ENCODE peak calls at places on chromosomes 12 and 14, in four cellular contexts. One of them, this sample, is unnamed.
A peak's percentile ranks its signal among the peaks of the same experiment; 100 is the strongest.

GRCh38 chr12:29782285-29782820 is 1.4 kb downstream of the TMTC1 start:
- DNase-seq in Panc1: no peak
- DNase-seq in fibroblast of the aortic adventitia: peak; percentile 89
- DNase-seq in HEK293T: no peak
- DNase-seq in this sample: no peak

GRCh38 chr12:68893201-68893600 is 39.8 kb downstream of the CPM start:
- DNase-seq in Panc1: no peak
- DNase-seq in fibroblast of the aortic adventitia: no peak
- DNase-seq in HEK293T: no peak
- DNase-seq in this sample: no peak

GRCh38 chr14:53912121-53912520 is 44.5 kb downstream of the BMP4 start:
- DNase-seq in Panc1: no peak
- DNase-seq in fibroblast of the aortic adventitia: no peak
- DNase-seq in HEK293T: no peak
- DNase-seq in this sample: no peak

GRCh38 chr12:39368096-39368495 is 74.8 kb downstream of the KIF21A start:
- DNase-seq in Panc1: peak; percentile 10
- DNase-seq in fibroblast of the aortic adventitia: no peak
- DNase-seq in HEK293T: no peak
- DNase-seq in this sample: no peak

GRCh38 chr12:85441740-85442139 is 161.7 kb downstream of the ALX1 start:
- DNase-seq in Panc1: no peak
- DNase-seq in fibroblast of the aortic adventitia: peak; percentile 36
- DNase-seq in HEK293T: no peak
- DNase-seq in this sample: no peak

GRCh38 chr12:67968316-67968715 is 20.9 kb upstream of the IFNG-AS1 start:
- DNase-seq in Panc1: no peak
- DNase-seq in fibroblast of the aortic adventitia: no peak
- DNase-seq in HEK293T: no peak
- DNase-seq in this sample: no peak

GRCh38 chr14:100577986-100578431 is 9.2 kb downstream of the BEGAIN start:
- DNase-seq in Panc1: no peak
- DNase-seq in fibroblast of the aortic adventitia: no peak
- DNase-seq in HEK293T: no peak
- DNase-seq in this sample: no peak

GRCh38 chr14:75793806-75794205 is 132.8 kb downstream of the TTLL5 start:
- DNase-seq in Panc1: no peak
- DNase-seq in fibroblast of the aortic adventitia: peak; percentile 56
- DNase-seq in HEK293T: no peak
- DNase-seq in this sample: no peak

GRCh38 chr14:22883191-22883976 is at the start of gene REM2:
- DNase-seq in Panc1: no peak
- DNase-seq in fibroblast of the aortic adventitia: no peak
- DNase-seq in HEK293T: no peak
- DNase-seq in this sample: no peak

GRCh38 chr12:130194154-130194553 is 31.9 kb downstream of the FZD10 start:
- DNase-seq in Panc1: no peak
- DNase-seq in fibroblast of the aortic adventitia: no peak
- DNase-seq in HEK293T: no peak
- DNase-seq in this sample: no peak

This sample was measured in effector memory CD8-positive, alpha-beta T cell.